ENCODE peak calls at places on chromosome 4, in eight cellular contexts. E, Z, N, P, H, D, F and B are unnamed samples.

GRCh38 chr4:159766241-159766640 is 663.4 kb downstream of the RAPGEF2 start:
- DNase-seq in E (no peak), Z (no peak), N (no peak), P (no peak), H (no peak), D (no peak), F (no peak), B (no peak)

GRCh38 chr4:18536420-18536819 is 514.9 kb upstream of the LCORL start:
- DNase-seq in E (no peak), Z (no peak), N (no peak), P (peak; percentile 42), H (peak; percentile 15), D (no peak), F (no peak), B (no peak)

GRCh38 chr4:16329132-16329796 is 103.0 kb upstream of the TAPT1 start:
- DNase-seq in E (no peak), Z (no peak), N (peak; percentile 51), P (no peak), H (no peak), D (no peak), F (no peak), B (no peak)

GRCh38 chr4:137307806-137308205 is 224.5 kb downstream of the PCDH18 start:
- DNase-seq in E (no peak), Z (no peak), N (peak; percentile 82), P (no peak), H (no peak), D (no peak), F (no peak), B (no peak)

GRCh38 chr4:165131247-165131832 is 18.7 kb upstream of the TMEM192 start:
- DNase-seq in E (peak; percentile 26), Z (peak; percentile 55), N (peak; percentile 71), P (peak; percentile 74), H (peak; percentile 86), D (peak; percentile 90), F (peak; percentile 66), B (peak; percentile 84)

GRCh38 chr4:47213539-47213938 is 182.2 kb downstream of the GABRB1 start:
- DNase-seq in E (no peak), Z (no peak), N (no peak), P (no peak), H (no peak), D (no peak), F (no peak), B (no peak)

GRCh38 chr4:98501383-98501782 is 157.0 kb downstream of the TSPAN5 start:
- DNase-seq in E (no peak), Z (no peak), N (no peak), P (no peak), H (no peak), D (no peak), F (no peak), B (no peak)

GRCh38 chr4:186699298-186699697 is 24.4 kb downstream of the FAT1 start:
- DNase-seq in E (peak; percentile 64), Z (no peak), N (peak; percentile 24), P (no peak), H (no peak), D (no peak), F (no peak), B (no peak)

GRCh38 chr4:4733663-4734062 is 125.8 kb upstream of the MSX1 start:
- DNase-seq in E (no peak), Z (no peak), N (no peak), P (no peak), H (no peak), D (no peak), F (no peak), B (no peak)

GRCh38 chr4:88286897-88287296 is 2.5 kb upstream of the PPM1K start:
- DNase-seq in E (no peak), Z (no peak), N (peak; percentile 10), P (no peak), H (no peak), D (no peak), F (no peak), B (no peak)

GRCh38 chr4:26235500-26235899 is 85.3 kb upstream of the RBPJ start:
- DNase-seq in E (peak; percentile 35), Z (no peak), N (peak; percentile 72), P (peak; percentile 58), H (no peak), D (no peak), F (no peak), B (no peak)

GRCh38 chr4:186039697-186040096 is 29.3 kb upstream of the TLR3 start:
- DNase-seq in E (no peak), Z (no peak), N (no peak), P (no peak), H (no peak), D (no peak), F (no peak), B (no peak)

GRCh38 chr4:78749972-78750727 is 26.0 kb upstream of the BMP2K start:
- DNase-seq in E (no peak), Z (peak; percentile 29), N (no peak), P (no peak), H (no peak), D (no peak), F (no peak), B (no peak)

GRCh38 chr4:89197920-89198319 is 86.6 kb downstream of the TIGD2 start:
- DNase-seq in E (no peak), Z (no peak), N (no peak), P (peak; percentile 10), H (no peak), D (no peak), F (no peak), B (no peak)

GRCh38 chr4:172818901-172819300 is 349.7 kb upstream of the GALNT7 start:
- DNase-seq in E (no peak), Z (no peak), N (no peak), P (no peak), H (no peak), D (no peak), F (no peak), B (no peak)

GRCh38 chr4:70892086-70892769 is 9.9 kb upstream of the MOB1B start:
- DNase-seq in E (peak; percentile 45), Z (no peak), N (peak; percentile 24), P (no peak), H (no peak), D (no peak), F (no peak), B (no peak)

GRCh38 chr4:114366368-114366767 is 232.2 kb upstream of the UGT8 start:
- DNase-seq in E (no peak), Z (no peak), N (no peak), P (no peak), H (no peak), D (no peak), F (no peak), B (no peak)

GRCh38 chr4:13966241-13967195 is 339.0 kb upstream of the BOD1L1 start:
- DNase-seq in E (no peak), Z (no peak), N (peak; percentile 90), P (no peak), H (peak; percentile 19), D (no peak), F (no peak), B (no peak)

GRCh38 chr4:6169239-6169638 is 31.1 kb downstream of the JAKMIP1 start:
- DNase-seq in E (no peak), Z (no peak), N (no peak), P (no peak), H (no peak), D (no peak), F (no peak), B (no peak)

GRCh38 chr4:181234951-181235350 is 1008.3 kb upstream of the TENM3 start:
- DNase-seq in E (no peak), Z (no peak), N (no peak), P (no peak), H (no peak), D (no peak), F (no peak), B (no peak)

GRCh38 chr4:175614880-175615279 is 197.2 kb downstream of the GPM6A start:
- DNase-seq in E (no peak), Z (no peak), N (no peak), P (no peak), H (no peak), D (no peak), F (no peak), B (no peak)

GRCh38 chr4:52824270-52824602 is 37.9 kb upstream of the RASL11B start:
- DNase-seq in E (no peak), Z (no peak), N (no peak), P (no peak), H (no peak), D (no peak), F (no peak), B (no peak)

GRCh38 chr4:52822583-52823477 is 39.3 kb upstream of the RASL11B start:
- DNase-seq in E (no peak), Z (no peak), N (peak; percentile 79), P (no peak), H (no peak), D (no peak), F (no peak), B (no peak)

GRCh38 chr4:52824603-52825310 is 37.4 kb upstream of the RASL11B start:
- DNase-seq in E (no peak), Z (no peak), N (peak; percentile 88), P (no peak), H (no peak), D (no peak), F (no peak), B (peak; percentile 45)

GRCh38 chr4:52823478-52824092 is 38.5 kb upstream of the RASL11B start:
- DNase-seq in E (no peak), Z (no peak), N (no peak), P (no peak), H (no peak), D (no peak), F (no peak), B (no peak)

GRCh38 chr4:52825311-52826090 is 36.6 kb upstream of the RASL11B start:
- DNase-seq in E (no peak), Z (no peak), N (no peak), P (no peak), H (no peak), D (no peak), F (no peak), B (no peak)
- TF ChIP-seq CTCF in E (no peak), Z (no peak), N (no peak), P (no peak), H (no peak), D (no peak), F (no peak), B (no peak)

GRCh38 chr4:83284161-83285021 is at the start of gene COQ2:
- DNase-seq in E (peak; percentile 96), Z (peak; percentile 92), N (peak; percentile 98), P (peak; percentile 95), H (peak; percentile 94), D (peak; percentile 93), F (peak; percentile 94), B (peak; percentile 97)
- TF ChIP-seq CTCF in E (peak; percentile 30), Z (no peak), N (peak; percentile 4), P (no peak), H (no peak), D (peak; percentile 42), F (no peak), B (no peak)

DNA sequence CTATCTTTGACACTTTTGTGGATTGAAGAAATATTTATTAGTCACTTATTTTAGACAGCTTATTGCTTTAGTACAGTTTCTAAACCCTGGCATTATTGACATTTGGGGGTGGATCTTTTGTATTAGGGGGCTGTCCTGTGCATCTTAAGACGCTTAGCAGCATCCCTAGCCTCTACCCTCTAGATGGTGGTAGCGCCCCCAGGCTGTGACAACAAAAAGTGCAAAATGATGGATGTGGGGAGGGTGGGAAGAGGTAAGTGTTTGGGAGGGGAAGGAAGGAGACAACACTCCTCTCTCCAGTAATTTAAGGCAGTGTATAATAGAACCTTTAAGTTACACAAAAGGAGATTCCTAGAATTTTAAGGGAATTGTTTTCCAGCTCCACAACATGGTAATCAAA is 1210.6 kb downstream of the C4orf33 start:
- DNase-seq in E (no peak), Z (no peak), N (no peak), P (peak; percentile 18), H (peak; percentile 65), D (no peak), F (no peak), B (no peak)
- TF ChIP-seq CTCF in E (no peak), Z (no peak), N (no peak), P (peak; percentile 31), H (peak; percentile 51), D (no peak), F (no peak), B (no peak)

GRCh38 chr4:2116687-2117400 is 57.7 kb downstream of the NAT8L start:
- DNase-seq in E (no peak), Z (no peak), N (no peak), P (no peak), H (no peak), D (no peak), F (no peak), B (no peak)
- TF ChIP-seq CTCF in E (no peak), Z (no peak), N (no peak), P (no peak), H (no peak), D (no peak), F (no peak), B (no peak)